ENCODE peak calls at places on chromosomes 1 and 21, in six cellular contexts. B, V, P, S, Y and J are unnamed samples.
A peak's percentile ranks its signal among the peaks of the same experiment; 100 is the strongest.

GRCh38 chr21:17548262-17548661 is 35.4 kb downstream of the CXADR start:
- DNase-seq in S (no peak), Y (no peak), V (no peak), P (no peak), B (no peak), J (no peak)

GRCh38 chr21:20882462-20883415 is 115.5 kb upstream of the NCAM2 start:
- DNase-seq in S (peak; percentile 15), P (peak; percentile 39), V (no peak), Y (peak; percentile 86), B (peak; percentile 2), J (peak; percentile 44)

GRCh38 chr1:181033128-181033798 is 520 bp upstream of the MR1 start:
- DNase-seq in V (no peak), S (peak; percentile 30), B (no peak), P (no peak), Y (no peak), J (no peak)

GRCh38 chr1:160084771-160085321 is 3.5 kb downstream of the KCNJ9 start:
- DNase-seq in Y (no peak), B (no peak), S (no peak), V (no peak), P (no peak), J (no peak)

GRCh38 chr1:164320780-164321683 is 238.0 kb upstream of the PBX1 start:
- DNase-seq in Y (peak; percentile 77), V (peak; percentile 14), P (peak; percentile 63), S (no peak), B (peak; percentile 41), J (no peak)

GRCh38 chr1:64038965-64039926 is 164.2 kb upstream of the UBE2U start:
- DNase-seq in P (peak; percentile 46), B (peak; percentile 99), V (peak; percentile 99), Y (peak; percentile 72), S (peak; percentile 76), J (peak; percentile 39)

GRCh38 chr1:73106931-73107330 is 824.6 kb upstream of the NEGR1 start:
- DNase-seq in V (no peak), Y (no peak), S (no peak), B (no peak), P (no peak), J (no peak)

GRCh38 chr1:25642710-25643109 is 26.1 kb downstream of the MAN1C1 start:
- DNase-seq in P (no peak), V (peak; percentile 39), B (peak; percentile 44), Y (no peak), S (no peak), J (peak; percentile 86)

GRCh38 chr21:34912022-34912933 is 136.8 kb downstream of the RUNX1 start:
- DNase-seq in S (no peak), Y (peak; percentile 5), P (no peak), B (no peak), V (no peak), J (no peak)

GRCh38 chr1:64550505-64550904 is 80.6 kb downstream of the CACHD1 start:
- DNase-seq in S (no peak), B (no peak), V (no peak), Y (no peak), P (no peak), J (no peak)

GRCh38 chr1:6384962-6385672 is 8.4 kb downstream of the ACOT7 start:
- DNase-seq in Y (no peak), P (no peak), S (peak; percentile 15), B (peak; percentile 14), V (no peak), J (no peak)

GRCh38 chr1:185861630-185862029 is 127.4 kb downstream of the HMCN1 start:
- DNase-seq in P (no peak), Y (no peak), S (no peak), V (peak; percentile 79), B (peak; percentile 85), J (no peak)

GRCh38 chr1:79079770-79080169 is 73.2 kb upstream of the ADGRL4 start:
- DNase-seq in V (peak; percentile 88), P (peak; percentile 45), Y (peak; percentile 47), S (peak; percentile 7), B (peak; percentile 91), J (no peak)

GRCh38 chr1:89692601-89693503 is 59.9 kb downstream of the LRRC8C start:
- DNase-seq in Y (no peak), B (peak; percentile 20), S (no peak), V (no peak), P (no peak), J (no peak)

GRCh38 chr1:231272880-231273279 is 31.9 kb downstream of the GNPAT start:
- DNase-seq in P (no peak), B (peak; percentile 65), S (no peak), Y (no peak), V (peak; percentile 46), J (no peak)

GRCh38 chr1:77143529-77144121 is 75.6 kb downstream of the PIGK start:
- DNase-seq in B (no peak), P (no peak), V (no peak), S (no peak), Y (no peak), J (no peak)

GRCh38 chr1:225425211-225425786 is 2.5 kb downstream of the LBR start:
- DNase-seq in B (peak; percentile 68), S (peak; percentile 67), P (no peak), Y (no peak), V (peak; percentile 44), J (no peak)

GRCh38 chr1:53508056-53508990 is 49.1 kb downstream of the DMRTB1 start:
- DNase-seq in S (no peak), P (no peak), V (no peak), Y (no peak), B (no peak), J (no peak)

GRCh38 chr1:53509775-53510174 is 50.6 kb downstream of the DMRTB1 start:
- DNase-seq in V (no peak), B (no peak), P (no peak), S (no peak), Y (no peak), J (no peak)

GRCh38 chr1:53511323-53511932 is 52.2 kb downstream of the DMRTB1 start:
- DNase-seq in S (no peak), V (no peak), Y (no peak), P (no peak), B (no peak), J (no peak)

GRCh38 chr1:53508991-53509663 is 49.9 kb downstream of the DMRTB1 start:
- DNase-seq in P (no peak), Y (no peak), V (peak; percentile 37), B (peak; percentile 55), S (peak; percentile 72), J (no peak)

GRCh38 chr1:53510215-53510614 is 51.0 kb downstream of the DMRTB1 start:
- DNase-seq in Y (no peak), V (no peak), S (no peak), B (no peak), P (no peak), J (no peak)
- H3K4me2 ChIP-seq in Y (no peak overlapping the region), V (no peak overlapping the region), S (no peak overlapping the region), B (no peak overlapping the region), P (no peak overlapping the region), J (no peak overlapping the region)

GRCh38 chr1:8381618-8382017 is 63.7 kb downstream of the SLC45A1 start:
- DNase-seq in S (no peak), Y (no peak), B (no peak), V (no peak), P (no peak), J (no peak)
- H4K20me1 ChIP-seq in S (no peaks in the 10 kb centered on the region), Y (peaks cover 65% of the 10 kb centered on the region), B (peaks cover 2% of the 10 kb centered on the region), V (peaks cover 78% of the 10 kb centered on the region), P (no peaks in the 10 kb centered on the region), J (no peaks in the 10 kb centered on the region)

GRCh38 chr21:44423941-44424607 is 31.2 kb upstream of the LRRC3 start:
- DNase-seq in Y (no peak), V (no peak), B (no peak), S (no peak), P (peak; percentile 29), J (no peak)
- H3K4me2 ChIP-seq in Y (no peak overlapping the region), V (no peak overlapping the region), B (no peak overlapping the region), S (no peak overlapping the region), P (no peak overlapping the region), J (peak overlapping the region; percentile 32)

DNA sequence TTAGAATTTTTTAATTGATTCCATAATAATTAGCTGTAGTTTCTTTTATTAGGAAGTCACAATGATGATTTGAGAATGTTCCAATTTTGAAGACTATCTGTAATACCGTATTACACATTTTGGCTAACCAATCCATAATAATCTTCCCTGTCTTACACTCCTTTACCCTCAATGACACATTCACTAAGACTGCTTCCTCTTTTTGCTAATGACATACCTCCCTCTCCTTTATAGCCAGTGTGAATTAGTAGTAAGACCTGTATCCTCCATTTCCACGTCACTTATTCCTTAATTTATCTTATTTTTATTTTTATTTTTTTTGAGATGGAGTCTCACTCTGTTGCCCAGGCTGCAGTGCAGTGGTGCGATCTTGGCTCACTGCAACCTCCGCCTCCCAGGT is 10.1 kb downstream of the KDM1A start:
- DNase-seq in P (no peak), S (no peak), B (no peak), V (no peak), Y (no peak), J (no peak)
- H4K20me1 ChIP-seq in P (no peaks in the 10 kb centered on the region), S (peaks cover 91% of the 10 kb centered on the region), B (no peaks in the 10 kb centered on the region), V (peaks cover 90% of the 10 kb centered on the region), Y (peaks cover 86% of the 10 kb centered on the region), J (no peaks in the 10 kb centered on the region)

GRCh38 chr1:116716391-116716790 is 37.8 kb upstream of the CD2 start:
- DNase-seq in S (no peak), Y (no peak), V (no peak), P (no peak), B (no peak), J (no peak)
- H3K4me2 ChIP-seq in S (no peak overlapping the region), Y (no peak overlapping the region), V (no peak overlapping the region), P (no peak overlapping the region), B (no peak overlapping the region), J (no peak overlapping the region)

DNA sequence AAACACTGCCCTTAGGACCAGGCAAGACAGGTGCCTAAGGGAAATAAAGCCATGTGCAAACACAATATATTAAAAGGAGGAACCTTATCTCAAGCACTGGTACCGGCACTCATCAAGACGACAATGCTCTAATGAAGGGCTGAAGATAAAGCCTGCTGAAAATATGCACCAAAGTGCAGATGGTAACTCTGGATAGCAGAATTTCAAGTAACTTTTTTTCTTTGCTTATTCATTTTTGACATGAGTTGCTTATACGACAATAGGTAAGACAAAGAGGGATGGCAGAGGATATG is 9.3 kb downstream of the IRF6 start:
- DNase-seq in P (no peak), B (no peak), V (no peak), Y (no peak), S (no peak), J (no peak)
- H4K20me1 ChIP-seq in P (no peaks in the 10 kb centered on the region), B (no peaks in the 10 kb centered on the region), V (no peaks in the 10 kb centered on the region), Y (no peaks in the 10 kb centered on the region), S (no peaks in the 10 kb centered on the region), J (no peaks in the 10 kb centered on the region)